ENCODE peak calls at places on chromosomes 13 and 19, in seven cellular contexts. R is IMR-90, K is heart left ventricle, D is stomach, Q is tibial nerve, G is erythroblast, O is gastrocnemius medialis. W is an unnamed sample.

GRCh38 chr19:6023936-6024335 is 46.0 kb upstream of the RANBP3 start:
- DNase-seq in R (no peak), K (no peak), D (no peak), Q (no peak), G (no peak), O (no peak), W (no peak)

GRCh38 chr19:8702350-8702749 is 3.8 kb upstream of the ACTL9 start:
- DNase-seq in R (no peak), K (no peak), D (no peak), Q (no peak), G (no peak), O (no peak), W (no peak)

GRCh38 chr19:35404879-35405622 is 34.2 kb downstream of the GPR42 start:
- DNase-seq in R (peak), K (no peak), D (peak), Q (no peak), G (peak), O (no peak), W (peak)

GRCh38 chr13:109425821-109426689 is 360.3 kb downstream of the IRS2 start:
- DNase-seq in R (no peak), K (no peak), D (no peak), Q (no peak), G (no peak), O (no peak), W (no peak)

GRCh38 chr13:94537740-94538630 is 58.0 kb downstream of the TGDS start:
- DNase-seq in R (no peak), K (no peak), D (no peak), Q (no peak), G (no peak), O (no peak), W (no peak)

GRCh38 chr13:39210961-39211534 is 172.8 kb downstream of the NHLRC3 start:
- DNase-seq in R (no peak), K (no peak), D (no peak), Q (no peak), G (no peak), O (no peak), W (no peak)

GRCh38 chr13:110431851-110432294 is 124.8 kb downstream of the COL4A2 start:
- DNase-seq in R (no peak), K (no peak), D (no peak), Q (no peak), G (no peak), O (peak), W (no peak)

GRCh38 chr19:49014123-49014869 is 2.6 kb downstream of the LHB start:
- DNase-seq in R (peak), K (no peak), D (no peak), Q (no peak), G (no peak), O (no peak), W (no peak)

GRCh38 chr13:26629260-26629659 is 71.8 kb downstream of the WASF3 start:
- DNase-seq in R (no peak), K (no peak), D (no peak), Q (no peak), G (peak), O (no peak), W (no peak)

GRCh38 chr19:10230904-10231623 is at the start of gene S1PR2:
- DNase-seq in R (peak), K (peak), D (peak), Q (peak), G (peak), O (peak), W (peak)

GRCh38 chr19:35403116-35403760 is 32.4 kb downstream of the GPR42 start:
- DNase-seq in R (no peak), K (no peak), D (no peak), Q (no peak), G (peak), O (no peak), W (no peak)

GRCh38 chr13:70027551-70027950 is 80.1 kb upstream of the ATXN8OS start:
- DNase-seq in R (no peak), K (no peak), D (no peak), Q (no peak), G (no peak), O (no peak), W (no peak)

GRCh38 chr13:114106526-114106925 is 25.9 kb downstream of the RASA3 start:
- DNase-seq in R (no peak), K (no peak), D (no peak), Q (peak), G (no peak), O (no peak), W (no peak)

GRCh38 chr19:56671613-56671994 is at the start of gene ZNF835:
- DNase-seq in R (no peak), K (peak), D (peak), Q (peak), G (peak), O (peak), W (no peak)

GRCh38 chr13:23679214-23679613 is 109.0 kb downstream of the TNFRSF19 start:
- DNase-seq in R (peak), K (no peak), D (no peak), Q (no peak), G (no peak), O (no peak), W (no peak)

GRCh38 chr13:26628706-26629105 is 71.2 kb downstream of the WASF3 start:
- DNase-seq in R (peak), K (no peak), D (no peak), Q (no peak), G (peak), O (no peak), W (no peak)

GRCh38 chr13:24693862-24694471 is 13.8 kb downstream of the ATP12A start:
- DNase-seq in R (peak), K (no peak), D (peak), Q (no peak), G (peak), O (no peak), W (peak)

GRCh38 chr13:37476874-37477273 is 121.7 kb downstream of the POSTN start:
- DNase-seq in R (peak), K (no peak), D (no peak), Q (no peak), G (no peak), O (no peak), W (no peak)

GRCh38 chr13:37475966-37476365 is 122.6 kb downstream of the POSTN start:
- DNase-seq in R (peak), K (no peak), D (no peak), Q (no peak), G (no peak), O (no peak), W (no peak)

GRCh38 chr13:37475151-37475550 is 123.4 kb downstream of the POSTN start:
- DNase-seq in R (peak), K (no peak), D (no peak), Q (no peak), G (no peak), O (no peak), W (no peak)

DNA sequence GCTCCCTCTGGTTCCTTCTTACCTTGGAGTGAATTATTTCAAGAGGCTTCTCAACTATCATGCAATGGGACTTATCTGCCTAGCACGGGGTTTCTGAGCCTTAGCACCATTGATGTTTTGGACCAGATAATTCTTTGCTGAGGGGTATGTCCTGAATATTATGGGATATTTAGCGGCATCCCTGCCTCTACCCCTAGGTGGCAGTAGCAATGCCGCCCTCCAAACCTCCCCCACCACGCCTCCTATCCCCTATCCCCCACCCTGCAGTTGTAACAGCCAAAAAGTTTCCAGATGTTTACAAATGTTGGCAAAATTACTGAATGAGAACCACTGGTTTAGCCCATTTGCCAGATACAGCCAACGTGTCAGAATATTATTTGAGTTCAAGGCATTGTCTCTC is 125.5 kb downstream of the POSTN start:
- DNase-seq in R (no peak), K (no peak), D (no peak), Q (no peak), G (peak), O (no peak), W (no peak)
- TF ChIP-seq POLR2A in R (no peak), K (no peak), D (no peak), Q (no peak), G (no peak), O (no peak), W (no peak)

GRCh38 chr13:46176756-46177155 is 5.2 kb downstream of the LCP1 start:
- DNase-seq in R (no peak), K (no peak), D (no peak), Q (no peak), G (peak), O (no peak), W (no peak)
- TF ChIP-seq POLR2A in R (no peak), K (no peak), D (no peak), Q (no peak), G (no peak), O (no peak), W (no peak)

GRCh38 chr19:7522072-7522922 is at the start of gene MCOLN1:
- DNase-seq in R (peak), K (peak), D (peak), Q (peak), G (peak), O (peak), W (peak)
- TF ChIP-seq POLR2A in R (no peak), K (no peak), D (no peak), Q (peak), G (peak), O (peak), W (peak)

DNA sequence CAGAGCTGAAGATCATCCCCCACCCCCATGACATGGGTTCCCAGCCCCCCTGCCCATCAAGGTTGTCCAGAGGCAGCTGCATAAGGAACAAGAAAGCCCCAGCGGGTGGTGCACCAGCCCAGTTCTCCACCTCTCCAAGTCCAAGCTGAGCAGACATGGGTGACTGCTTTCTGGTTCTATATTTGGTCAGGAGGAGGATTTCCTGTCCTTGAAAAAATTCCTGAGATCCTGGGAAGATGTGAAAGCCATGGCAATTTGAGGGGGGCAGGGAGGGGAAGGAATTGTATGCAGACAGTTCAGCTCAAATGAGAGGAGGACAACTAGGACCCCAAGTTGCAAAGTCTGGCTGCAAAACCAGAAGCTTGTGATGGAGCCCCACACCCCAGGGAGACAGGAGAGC is 55.4 kb upstream of the ADGRE5 start:
- DNase-seq in R (no peak), K (no peak), D (no peak), Q (no peak), G (no peak), O (no peak), W (no peak)
- TF ChIP-seq POLR2A in R (no peak), K (no peak), D (no peak), Q (no peak), G (no peak), O (no peak), W (no peak)

DNA sequence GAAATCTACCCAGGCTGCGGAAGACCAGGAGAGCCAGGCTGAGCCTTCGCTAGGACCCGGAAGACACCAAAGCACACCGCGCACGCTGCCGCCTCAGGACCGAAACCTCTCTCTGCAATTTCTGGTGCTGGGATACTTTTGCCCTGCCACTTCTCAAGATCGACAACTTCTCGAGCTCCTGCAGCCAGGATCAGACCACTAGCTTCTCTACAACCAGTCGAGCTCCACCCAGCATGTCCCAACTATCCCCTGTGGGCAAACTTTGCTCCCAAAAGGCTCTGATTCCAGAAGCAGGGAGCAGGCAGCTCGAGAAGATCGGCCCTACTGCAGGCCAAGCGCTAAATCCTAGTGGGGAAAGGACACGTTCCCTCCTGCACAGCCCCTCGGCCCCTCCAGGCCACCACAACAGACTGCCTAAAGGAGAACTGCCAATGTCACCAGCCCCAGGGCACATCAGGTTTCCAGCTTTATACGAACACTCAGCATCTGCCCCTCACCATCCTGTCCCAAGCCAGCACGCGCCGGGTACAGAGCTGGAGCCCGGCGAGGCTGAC is 981 bp downstream of the AKAP8 start:
- DNase-seq in R (peak), K (no peak), D (peak), Q (no peak), G (peak), O (peak), W (peak)
- TF ChIP-seq POLR2A in R (no peak), K (no peak), D (no peak), Q (no peak), G (no peak), O (no peak), W (no peak)

DNA sequence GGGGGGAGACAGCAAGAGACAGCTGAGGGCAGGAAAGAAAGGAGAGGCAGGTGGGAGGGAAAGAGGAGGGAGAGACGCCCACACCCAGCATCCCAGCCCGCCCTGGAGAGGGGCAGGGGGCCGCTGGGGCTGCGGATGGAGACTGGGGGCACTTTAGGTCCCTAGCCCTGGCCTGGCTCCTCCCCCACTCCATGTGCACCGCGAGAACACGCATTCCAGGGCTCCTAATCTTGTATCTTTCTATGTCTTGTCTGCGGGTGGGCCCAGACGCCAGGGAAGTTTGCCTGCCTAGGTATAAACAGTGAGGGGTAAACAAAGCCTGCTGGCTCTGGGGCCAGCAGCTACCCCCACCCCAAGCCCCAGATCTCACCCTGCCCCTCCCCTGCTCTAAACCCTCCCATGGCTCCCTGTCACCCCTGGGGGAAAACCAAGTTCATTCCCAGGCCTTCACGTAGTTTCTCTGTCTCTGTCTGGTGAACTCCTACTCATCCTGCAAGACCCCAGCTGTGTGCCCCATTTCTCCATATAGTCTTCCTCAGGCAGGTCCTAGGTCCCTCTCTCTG is 5.8 kb downstream of the TLE5 start:
- DNase-seq in R (no peak), K (no peak), D (no peak), Q (no peak), G (no peak), O (no peak), W (no peak)
- TF ChIP-seq POLR2A in R (no peak), K (no peak), D (no peak), Q (no peak), G (no peak), O (no peak), W (no peak)

GRCh38 chr19:55062735-55063491 is at the start of gene RDH13:
- DNase-seq in R (peak), K (peak), D (peak), Q (peak), G (peak), O (peak), W (peak)
- TF ChIP-seq POLR2A in R (no peak), K (no peak), D (no peak), Q (no peak), G (peak), O (peak), W (peak)

W was measured in H54.